ENCODE peak calls at places on chromosomes 3 and 15, in four cellular contexts. U, I, S and K are unnamed samples.

GRCh38 chr3:107384907-107385306 is 7.7 kb downstream of the CCDC54 start:
- DNase-seq in I (no peak), U (no peak), S (no peak), K (no peak)

GRCh38 chr15:49923671-49924070 is 195.4 kb downstream of the ATP8B4 start:
- DNase-seq in I (no peak), U (no peak), S (no peak), K (no peak)

GRCh38 chr3:58659051-58659675 is 7.4 kb downstream of the FAM3D start:
- DNase-seq in S (no peak), U (peak; percentile 68), I (no peak), K (peak; percentile 86)

GRCh38 chr3:149507491-149508324 is 33.2 kb downstream of the TM4SF4 start:
- DNase-seq in U (peak; percentile 23), I (no peak), S (no peak), K (no peak)

GRCh38 chr3:159273608-159274007 is 471.8 kb downstream of the MFSD1 start:
- DNase-seq in U (peak; percentile 87), I (no peak), S (no peak), K (peak; percentile 14)

GRCh38 chr3:105397974-105398373 is 31.3 kb downstream of the ALCAM start:
- DNase-seq in U (no peak), I (no peak), S (no peak), K (no peak)

GRCh38 chr3:99638244-99638948 is at the start of gene COL8A1:
- DNase-seq in I (peak; percentile 52), S (no peak), U (no peak), K (no peak)

GRCh38 chr15:60701261-60702019 is 222.5 kb upstream of the ICE2 start:
- DNase-seq in U (no peak), S (no peak), I (no peak), K (no peak)

GRCh38 chr3:156551746-156552145 is 3.2 kb downstream of the SSR3 start:
- DNase-seq in S (peak; percentile 68), I (no peak), U (no peak), K (no peak)

GRCh38 chr3:16998236-16998923 is 113.6 kb downstream of the PLCL2 start:
- DNase-seq in I (no peak), S (no peak), U (no peak), K (peak; percentile 31)

GRCh38 chr3:8313591-8314298 is 187.9 kb upstream of the LMCD1 start:
- DNase-seq in U (no peak), S (no peak), I (no peak), K (no peak)

GRCh38 chr15:79837846-79838245 is 59.0 kb downstream of the MTHFS start:
- DNase-seq in I (no peak), U (no peak), S (no peak), K (no peak)

GRCh38 chr3:63940389-63940757 is 28.2 kb upstream of the SCAANT1 start:
- DNase-seq in U (no peak), S (peak; percentile 62), I (no peak), K (no peak)

GRCh38 chr3:116835658-116836057 is 126.1 kb downstream of the TUSC7 start:
- DNase-seq in I (no peak), S (no peak), U (no peak), K (no peak)

GRCh38 chr3:8954938-8955763 is 8.1 kb downstream of the RAD18 start:
- DNase-seq in U (no peak), S (peak; percentile 76), I (no peak), K (no peak)